ENCODE peak calls at places on chromosomes 7 and 10, in six cellular contexts. G is K562, E is GM12891, L is HepG2, Q is GM12878, H is H1. I is an unnamed sample.

GRCh38 chr7:135662373-135663114 is at the start of gene STMP1:
- DNase-seq in Q (peak; percentile 66), L (peak; percentile 81), H (peak; percentile 92), G (peak; percentile 99), E (peak; percentile 92), I (peak; percentile 90)

GRCh38 chr10:70932415-70933196 is 44.2 kb upstream of the PCBD1 start:
- DNase-seq in Q (no peak), G (no peak), L (no peak), E (no peak), H (no peak), I (no peak)

GRCh38 chr7:1897076-1897860 is 227.2 kb downstream of the ELFN1 start:
- DNase-seq in E (no peak), L (no peak), Q (no peak), G (no peak), H (no peak), I (no peak)

GRCh38 chr10:95475003-95475383 is 86.2 kb downstream of the SORBS1 start:
- DNase-seq in Q (no peak), G (no peak), E (no peak), L (no peak), H (no peak), I (no peak)

GRCh38 chr7:657565-658119 is 68.9 kb upstream of the DNAAF5 start:
- DNase-seq in G (no peak), L (no peak), H (no peak), E (no peak), Q (no peak), I (no peak)

GRCh38 chr7:1902231-1902855 is 232.3 kb downstream of the ELFN1 start:
- DNase-seq in G (no peak), E (no peak), Q (no peak), H (no peak), L (no peak), I (no peak)

GRCh38 chr10:969473-970150 is 18.6 kb upstream of the GTPBP4 start:
- DNase-seq in G (no peak), Q (no peak), E (no peak), H (no peak), L (peak; percentile 45), I (no peak)

GRCh38 chr7:6027806-6028365 is 3.3 kb upstream of the ANKRD61 start:
- DNase-seq in L (no peak), Q (no peak), H (no peak), E (no peak), G (no peak), I (no peak)

GRCh38 chr7:142535123-142535779 is 214.0 kb upstream of the PRSS1 start:
- DNase-seq in Q (peak; percentile 20), L (peak; percentile 41), H (no peak), G (peak; percentile 61), E (peak; percentile 25), I (no peak)

GRCh38 chr7:17401806-17402627 is 103.6 kb downstream of the AHR start:
- DNase-seq in H (no peak), G (no peak), L (no peak), E (no peak), Q (peak; percentile 78), I (no peak)

GRCh38 chr10:123007558-123008378 is 827 bp downstream of the IKZF5 start:
- DNase-seq in H (no peak), Q (peak; percentile 21), G (peak; percentile 15), L (peak; percentile 68), E (peak; percentile 37), I (peak; percentile 33)

GRCh38 chr10:84837877-84838276 is 509.5 kb downstream of the CCSER2 start:
- DNase-seq in Q (no peak), H (no peak), E (no peak), L (no peak), G (no peak), I (no peak)

GRCh38 chr10:64071218-64071617 is 550.0 kb downstream of the REEP3 start:
- DNase-seq in L (no peak), H (no peak), Q (no peak), E (no peak), G (no peak), I (no peak)

GRCh38 chr10:100364147-100364546 is 17.1 kb downstream of the SCD start:
- DNase-seq in E (no peak), G (no peak), Q (no peak), H (no peak), L (no peak), I (no peak)

GRCh38 chr10:60917331-60918280 is 26.4 kb downstream of the RHOBTB1 start:
- DNase-seq in G (no peak), L (no peak), H (no peak), Q (no peak), E (no peak), I (no peak)

DNA sequence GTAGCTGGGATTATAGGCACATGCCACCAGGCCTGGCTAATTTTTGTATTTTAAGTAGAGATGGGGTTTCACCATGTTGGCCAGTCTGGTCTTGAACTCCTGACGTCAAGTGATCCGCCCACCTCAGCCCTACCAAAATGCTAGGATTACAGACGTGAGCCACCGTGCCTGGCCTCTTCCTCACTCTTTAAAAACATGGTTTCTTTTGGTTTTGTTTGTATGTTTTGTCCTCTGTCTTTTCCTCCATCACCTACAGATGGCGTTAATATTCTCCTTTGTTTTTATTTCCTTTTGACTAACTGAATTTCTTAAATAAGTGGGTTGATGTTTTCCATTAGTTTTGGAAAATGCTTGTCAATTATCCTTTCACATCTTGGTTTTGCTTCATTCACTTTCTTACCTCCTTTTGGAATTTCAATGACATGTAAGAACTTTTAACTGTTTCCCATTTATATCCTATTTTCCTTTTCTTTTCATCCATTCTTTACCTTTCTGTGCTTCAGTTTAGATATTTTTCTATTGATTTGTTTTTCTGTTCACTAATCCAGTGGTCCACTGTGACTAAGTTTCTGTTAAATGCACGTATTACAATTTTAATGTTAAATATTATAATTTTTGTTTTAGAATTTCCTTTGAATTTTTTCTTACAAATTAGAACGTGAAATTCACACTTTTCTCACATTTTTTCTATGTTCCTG is 104.1 kb downstream of the ZNF467 start:
- DNase-seq in Q (no peak), E (no peak), L (peak; percentile 7), G (no peak), H (no peak), I (no peak)
- TF ChIP-seq POLR2AphosphoS5 in Q (no peak), E (no peak), L (no peak), G (no peak), H (no peak), I (no peak)

DNA sequence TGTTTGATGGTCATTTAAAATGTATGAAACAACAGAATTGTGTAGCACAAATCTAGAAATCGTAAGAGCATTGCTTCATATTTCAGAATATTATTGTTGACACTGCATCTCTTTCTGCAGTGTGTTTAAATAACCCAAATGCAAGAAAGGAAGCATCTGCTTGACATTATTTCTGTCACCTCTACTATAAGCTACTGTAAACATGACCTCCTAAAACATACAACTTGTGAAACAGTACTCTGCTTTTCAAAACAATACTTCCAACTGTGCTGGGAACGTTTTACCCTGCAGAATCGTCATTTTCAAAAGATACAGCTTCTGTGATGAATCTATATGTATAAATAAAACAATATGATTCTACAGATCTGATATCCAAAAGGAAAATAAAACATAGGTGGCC is 82.0 kb downstream of the RNF133 start:
- DNase-seq in G (no peak), E (no peak), H (no peak), Q (no peak), L (no peak), I (no peak)
- TF ChIP-seq POLR2A in G (no peak), E (no peak), H (no peak), Q (no peak), L (no peak), I (no peak)

GRCh38 chr7:121307021-121307575 is 21.7 kb upstream of the WNT16 start:
- DNase-seq in Q (no peak), G (no peak), E (no peak), L (no peak), H (no peak), I (no peak)

GRCh38 chr7:121306565-121306964 is 22.2 kb upstream of the WNT16 start:
- DNase-seq in G (no peak), H (no peak), L (no peak), E (no peak), Q (no peak), I (no peak)

GRCh38 chr7:121304259-121304658 is 24.5 kb upstream of the WNT16 start:
- DNase-seq in E (no peak), Q (no peak), H (no peak), L (no peak), G (no peak), I (no peak)

GRCh38 chr7:121303422-121304171 is 25.2 kb upstream of the WNT16 start:
- DNase-seq in H (no peak), Q (no peak), G (no peak), L (no peak), E (no peak), I (no peak)

GRCh38 chr7:121305109-121305508 is 23.7 kb upstream of the WNT16 start:
- DNase-seq in L (no peak), E (no peak), Q (no peak), H (no peak), G (no peak), I (no peak)
- TF ChIP-seq TAF1 in L (no peak), E (no peak), Q (no peak), H (no peak), G (no peak), I (no peak)

GRCh38 chr7:147053761-147054160 is 937.2 kb downstream of the CNTNAP2 start:
- DNase-seq in H (no peak), G (no peak), E (no peak), L (no peak), Q (no peak), I (no peak)
- TF ChIP-seq POLR2AphosphoS5 in H (no peak), G (no peak), E (no peak), L (no peak), Q (no peak), I (no peak)

GRCh38 chr7:139733751-139734150 is 44.0 kb downstream of the HIPK2 start:
- DNase-seq in H (no peak), G (no peak), Q (no peak), E (no peak), L (no peak), I (no peak)
- TF ChIP-seq POLR2A in H (no peak), G (no peak), Q (no peak), E (no peak), L (no peak), I (no peak)

DNA sequence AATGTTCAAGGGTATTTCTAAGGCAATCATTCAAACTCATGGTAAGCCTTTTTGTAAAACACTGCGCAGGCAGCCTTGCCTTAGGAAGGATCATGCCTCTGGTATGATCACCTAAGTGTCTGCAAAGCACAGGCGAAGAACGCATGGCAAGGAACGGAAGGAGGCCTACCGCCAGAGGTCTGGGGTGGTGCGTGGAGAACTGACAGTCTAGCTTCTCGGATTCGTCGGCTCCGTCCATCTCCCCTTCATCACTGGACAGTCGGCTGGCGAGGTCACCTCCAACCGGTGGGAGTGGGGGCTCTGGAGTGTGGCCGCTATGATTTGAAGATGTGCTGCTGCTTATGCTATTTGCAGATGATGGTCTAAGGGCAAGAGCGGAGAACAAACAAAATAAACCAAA is 42.6 kb upstream of the EFCAB10 start:
- DNase-seq in E (no peak), L (no peak), G (no peak), Q (no peak), H (no peak), I (no peak)
- TF ChIP-seq TAF1 in E (no peak), L (no peak), G (no peak), Q (no peak), H (no peak), I (no peak)

GRCh38 chr10:80509403-80510161 is 28.1 kb upstream of the SH2D4B start:
- DNase-seq in G (no peak), E (no peak), H (no peak), L (no peak), Q (no peak), I (no peak)
- TF ChIP-seq POLR2AphosphoS5 in G (no peak), E (no peak), H (no peak), L (no peak), Q (no peak), I (no peak)

I was measured in GM12892.